ENCODE peak calls at places on chromosomes 12 and 14, in nine cellular contexts. V is body of pancreas, H is transverse colon, Z is adrenal gland, E is HCT116, N is uterus, F is H1, I is spleen, R is IMR-90. W is an unnamed sample. For H3K36me3, the result is how much of the 10 kb centered on the place peaks cover.

GRCh38 chr14:94679106-94679819 is 67.1 kb downstream of the SERPINA3 start:
- DNase-seq in V (no peak), H (no peak), Z (peak), E (no peak), N (no peak), F (no peak), I (peak), R (no peak), W (no peak)

GRCh38 chr14:50225067-50225973 is 6.1 kb downstream of the SOS2 start:
- DNase-seq in V (no peak), H (no peak), Z (no peak), E (no peak), N (no peak), F (no peak), I (no peak), R (peak), W (no peak)

GRCh38 chr14:38225946-38226345 is 18.2 kb downstream of the SSTR1 start:
- DNase-seq in V (no peak), H (no peak), Z (no peak), E (no peak), N (no peak), F (no peak), I (no peak), R (no peak), W (no peak)

GRCh38 chr12:6276936-6277615 is 33.4 kb upstream of the PLEKHG6 start:
- DNase-seq in V (no peak), H (peak), Z (no peak), E (no peak), N (no peak), F (no peak), I (no peak), R (no peak), W (no peak)

GRCh38 chr12:74538491-74539258 is 1.0 kb downstream of the ATXN7L3B start:
- DNase-seq in V (no peak), H (no peak), Z (no peak), E (no peak), N (no peak), F (no peak), I (peak), R (no peak), W (no peak)

GRCh38 chr12:115464008-115464672 is 780.2 kb upstream of the TBX3 start:
- DNase-seq in V (no peak), H (no peak), Z (no peak), E (no peak), N (no peak), F (no peak), I (no peak), R (no peak), W (no peak)

GRCh38 chr12:106386836-106387555 is 29.4 kb downstream of the POLR3B start:
- DNase-seq in V (no peak), H (no peak), Z (no peak), E (no peak), N (no peak), F (no peak), I (no peak), R (peak), W (no peak)

GRCh38 chr12:59077153-59077930 is 157.0 kb upstream of the LRIG3 start:
- DNase-seq in V (no peak), H (peak), Z (no peak), E (no peak), N (no peak), F (no peak), I (no peak), R (peak), W (no peak)

GRCh38 chr12:116620085-116620734 is 61.0 kb downstream of the MAP1LC3B2 start:
- DNase-seq in V (no peak), H (no peak), Z (no peak), E (no peak), N (no peak), F (no peak), I (no peak), R (no peak), W (no peak)

GRCh38 chr14:75578786-75579781 is 664 bp downstream of the FLVCR2 start:
- DNase-seq in V (peak), H (peak), Z (peak), E (no peak), N (no peak), F (no peak), I (peak), R (peak), W (peak)

GRCh38 chr12:22855456-22855855 is 230.5 kb downstream of the ETNK1 start:
- DNase-seq in V (no peak), H (no peak), Z (no peak), E (no peak), N (no peak), F (no peak), I (no peak), R (no peak), W (no peak)

GRCh38 chr12:51437471-51437870 is 12.8 kb downstream of the SLC4A8 start:
- DNase-seq in V (no peak), H (no peak), Z (no peak), E (no peak), N (no peak), F (no peak), I (no peak), R (no peak), W (no peak)

GRCh38 chr12:87365423-87365822 is 663.8 kb downstream of the C12orf50 start:
- DNase-seq in V (no peak), H (no peak), Z (no peak), E (no peak), N (no peak), F (no peak), I (no peak), R (no peak), W (no peak)

GRCh38 chr12:48454675-48455074 is 17.7 kb upstream of the ANP32D start:
- DNase-seq in V (no peak), H (no peak), Z (no peak), E (peak), N (no peak), F (no peak), I (no peak), R (peak), W (no peak)

GRCh38 chr12:65099182-65099581 is 21.9 kb downstream of the WIF1 start:
- DNase-seq in V (no peak), H (no peak), Z (no peak), E (no peak), N (no peak), F (no peak), I (no peak), R (no peak), W (no peak)

GRCh38 chr12:120831648-120832267 is 72.4 kb downstream of the SPPL3 start:
- DNase-seq in V (no peak), H (no peak), Z (no peak), E (no peak), N (no peak), F (no peak), I (no peak), R (no peak), W (no peak)

GRCh38 chr12:295132-295531 is 32.5 kb upstream of the SLC6A13 start:
- DNase-seq in V (no peak), H (no peak), Z (no peak), E (no peak), N (no peak), F (no peak), I (no peak), R (no peak), W (no peak)
- H3K36me3 ChIP-seq in V (under half), H (under half), Z (under half), E (under half), N (under half), F (under half), I (under half), R (under half), W (under half)

GRCh38 chr14:77100961-77101360 is 2.9 kb downstream of the CIPC start:
- DNase-seq in V (no peak), H (no peak), Z (no peak), E (no peak), N (no peak), F (no peak), I (no peak), R (peak), W (no peak)
- H3K4me3 ChIP-seq in V (no peak), H (peak), Z (no peak), E (no peak), N (no peak), F (no peak), I (no peak), R (no peak), W (no peak)

GRCh38 chr14:68976160-68977067 is 2.7 kb downstream of the ACTN1 start:
- DNase-seq in V (no peak), H (peak), Z (no peak), E (no peak), N (peak), F (no peak), I (peak), R (peak), W (peak)

GRCh38 chr14:68978550-68978911 is 571 bp downstream of the ACTN1 start:
- DNase-seq in V (peak), H (peak), Z (peak), E (no peak), N (peak), F (no peak), I (peak), R (no peak), W (peak)

GRCh38 chr14:68979021-68979721 is at the start of gene ACTN1:
- DNase-seq in V (peak), H (peak), Z (peak), E (peak), N (peak), F (peak), I (peak), R (peak), W (peak)

GRCh38 chr14:68977137-68977740 is 1.9 kb downstream of the ACTN1 start:
- DNase-seq in V (no peak), H (no peak), Z (no peak), E (no peak), N (no peak), F (no peak), I (peak), R (no peak), W (no peak)

GRCh38 chr14:68977741-68978549 is 1.2 kb downstream of the ACTN1 start:
- DNase-seq in V (peak), H (peak), Z (peak), E (no peak), N (peak), F (no peak), I (peak), R (peak), W (peak)
- TF ChIP-seq POLR2A in V (no peak), H (peak), Z (peak), E (no peak), N (peak), F (no peak), I (no peak), R (peak), W (peak)

DNA sequence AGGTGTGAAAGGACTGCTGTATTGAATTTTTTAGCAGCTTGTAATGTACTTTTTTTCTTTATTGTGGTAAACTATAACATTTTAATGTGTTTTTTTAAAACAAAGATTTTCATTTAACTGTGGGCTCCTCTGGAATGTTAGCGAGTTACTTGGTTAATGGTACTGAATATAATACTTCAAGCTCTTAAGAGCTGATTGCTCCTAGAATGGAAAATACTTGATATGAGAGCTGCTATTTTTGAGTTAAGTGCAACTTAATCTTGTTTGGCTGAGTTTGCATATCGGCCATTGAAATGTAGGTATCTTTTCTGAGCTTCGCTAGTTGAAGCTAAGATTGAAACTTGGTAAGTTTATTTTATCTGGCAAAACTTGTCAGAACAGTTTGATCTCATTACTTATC is 7.4 kb downstream of the TMBIM6 start:
- DNase-seq in V (no peak), H (no peak), Z (no peak), E (no peak), N (no peak), F (no peak), I (no peak), R (no peak), W (no peak)
- H3K36me3 ChIP-seq in V (under half), H (under half), Z (under half), E (under half), N (under half), F (under half), I (under half), R (under half), W (under half)

DNA sequence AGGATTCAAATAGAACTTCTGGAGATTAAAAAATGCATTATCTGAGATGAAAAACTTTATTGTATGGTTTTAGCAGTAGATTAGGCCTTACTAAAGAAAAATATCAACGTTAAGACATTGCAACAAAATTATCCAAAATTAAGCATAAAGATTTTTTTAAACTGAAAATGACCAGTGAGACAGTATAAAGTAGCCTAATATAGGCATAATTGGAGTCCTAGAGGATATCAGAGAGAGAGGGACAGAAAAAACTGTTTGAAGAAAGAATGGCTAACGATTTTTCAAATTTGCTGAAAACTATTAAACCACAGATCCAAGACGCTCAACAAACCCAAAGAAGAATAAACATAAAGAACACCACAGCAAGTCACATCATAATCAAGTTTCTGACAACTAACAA is 149.5 kb upstream of the LMNTD1 start:
- DNase-seq in V (no peak), H (no peak), Z (no peak), E (no peak), N (no peak), F (no peak), I (no peak), R (no peak), W (no peak)
- H3K4me3 ChIP-seq in V (no peak), H (no peak), Z (no peak), E (no peak), N (no peak), F (no peak), I (no peak), R (no peak), W (no peak)

DNA sequence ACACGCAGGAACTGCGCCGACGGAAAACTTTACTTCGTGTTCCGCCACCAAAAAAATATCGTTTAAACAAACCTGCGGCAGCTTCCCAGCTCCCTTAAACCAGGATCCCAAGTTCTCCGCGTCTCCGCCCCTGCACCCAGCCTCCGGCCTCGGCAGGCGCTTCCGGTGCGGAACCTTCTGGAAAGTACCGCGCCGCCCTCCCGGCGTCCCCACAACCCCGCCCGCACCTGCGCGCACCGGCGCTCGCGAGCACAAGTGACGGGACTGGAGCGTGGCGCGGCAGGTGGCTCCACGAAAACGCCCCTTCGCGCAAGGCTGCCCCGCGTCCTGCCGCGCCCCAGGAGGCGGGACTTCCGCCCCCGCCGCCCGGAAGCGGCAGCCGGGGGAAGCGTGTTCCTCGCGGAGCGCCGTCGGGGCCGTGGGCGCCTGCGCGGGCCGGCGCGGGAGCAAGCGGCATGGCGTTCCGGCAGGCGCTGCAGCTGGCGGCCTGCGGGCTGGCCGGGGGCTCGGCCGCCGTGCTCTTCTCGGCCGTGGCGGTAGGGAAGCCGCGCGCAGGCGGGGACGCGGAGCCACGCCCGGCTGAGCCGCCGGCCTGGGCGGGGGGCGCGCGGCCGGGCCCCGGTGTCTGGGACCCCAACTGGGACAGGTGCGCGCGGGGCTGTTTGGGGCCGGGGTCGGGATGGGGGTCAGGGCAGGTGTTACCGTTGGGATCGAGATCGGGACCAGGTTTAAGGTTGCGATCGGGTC is at the start of gene PGAM5:
- DNase-seq in V (peak), H (peak), Z (peak), E (peak), N (peak), F (peak), I (peak), R (peak), W (peak)
- TF ChIP-seq POLR2A in V (peak), H (peak), Z (peak), E (no peak), N (peak), F (no peak), I (peak), R (peak), W (no peak)